ENCODE peak calls at places on chromosomes 6 and 20, in nine cellular contexts. L is choroid plexus epithelial cell; W is astrocyte of the spinal cord; D is CD8-positive, alpha-beta T cell; A is CD4-positive, alpha-beta T cell; O is fibroblast of lung; J is left ventricle myocardium inferior; Y is upper lobe of right lung; K is ascending aorta. V is an unnamed sample.

GRCh38 chr6:143007626-143008025 is 53.1 kb upstream of the AIG1 start:
- DNase-seq in L (peak), W (no peak), D (no peak), A (no peak), O (no peak), J (no peak), Y (no peak), K (no peak), V (no peak)

GRCh38 chr6:158644227-158645063 is at the start of gene DYNLT1:
- DNase-seq in L (peak), W (peak), D (peak), A (peak), O (peak), J (peak), Y (peak), K (peak), V (peak)

GRCh38 chr6:20661721-20662120 is 127.5 kb downstream of the CDKAL1 start:
- DNase-seq in L (peak), W (peak), D (no peak), A (no peak), O (peak), J (no peak), Y (no peak), K (no peak), V (no peak)

GRCh38 chr6:16752206-16752867 is 8.9 kb downstream of the ATXN1 start:
- DNase-seq in L (peak), W (peak), D (no peak), A (no peak), O (peak), J (no peak), Y (no peak), K (no peak), V (no peak)

GRCh38 chr20:51450221-51450712 is 92.3 kb downstream of the NFATC2 start:
- DNase-seq in L (no peak), W (no peak), D (no peak), A (no peak), O (no peak), J (no peak), Y (no peak), K (no peak), V (no peak)

GRCh38 chr6:30013296-30013922 is 47.7 kb upstream of the POLR1H start:
- DNase-seq in L (peak), W (no peak), D (peak), A (peak), O (no peak), J (no peak), Y (no peak), K (no peak), V (no peak)

GRCh38 chr6:26543953-26544352 is 5.8 kb downstream of the HMGN4 start:
- DNase-seq in L (peak), W (no peak), D (no peak), A (no peak), O (peak), J (no peak), Y (no peak), K (no peak), V (no peak)

GRCh38 chr6:63451238-63451637 is 121.0 kb upstream of the LOC128125822 start:
- DNase-seq in L (no peak), W (no peak), D (no peak), A (no peak), O (no peak), J (no peak), Y (no peak), K (no peak), V (no peak)

GRCh38 chr6:38244873-38245272 is 394.9 kb downstream of the BTBD9 start:
- DNase-seq in L (no peak), W (no peak), D (no peak), A (no peak), O (no peak), J (no peak), Y (no peak), K (no peak), V (no peak)

GRCh38 chr6:113830140-113830539 is 27.0 kb upstream of the MARCKS start:
- DNase-seq in L (no peak), W (no peak), D (no peak), A (no peak), O (no peak), J (no peak), Y (no peak), K (no peak), V (no peak)

GRCh38 chr20:49676581-49677291 is 36.9 kb downstream of the B4GALT5 start:
- DNase-seq in L (peak), W (peak), D (peak), A (peak), O (peak), J (no peak), Y (no peak), K (no peak), V (no peak)

GRCh38 chr6:42453027-42453648 is 1.4 kb upstream of the TRERF1 start:
- DNase-seq in L (peak), W (peak), D (peak), A (peak), O (peak), J (peak), Y (peak), K (peak), V (no peak)

GRCh38 chr6:117600008-117600743 is 2.1 kb downstream of the GOPC start:
- DNase-seq in L (peak), W (peak), D (no peak), A (no peak), O (peak), J (no peak), Y (no peak), K (no peak), V (no peak)

GRCh38 chr20:61118429-61119224 is 133.4 kb upstream of the CDH4 start:
- DNase-seq in L (no peak), W (peak), D (no peak), A (no peak), O (peak), J (no peak), Y (no peak), K (no peak), V (no peak)

GRCh38 chr6:43803783-43804549 is 34.0 kb downstream of the VEGFA start:
- DNase-seq in L (peak), W (no peak), D (no peak), A (no peak), O (no peak), J (no peak), Y (no peak), K (no peak), V (no peak)

GRCh38 chr6:38337819-38338465 is 301.8 kb downstream of the BTBD9 start:
- DNase-seq in L (peak), W (peak), D (no peak), A (no peak), O (peak), J (no peak), Y (no peak), K (no peak), V (no peak)

GRCh38 chr6:163860194-163861081 is 445.9 kb downstream of the QKI start:
- DNase-seq in L (peak), W (peak), D (no peak), A (no peak), O (peak), J (peak), Y (no peak), K (no peak), V (no peak)

GRCh38 chr6:129497591-129498555 is 212.1 kb downstream of the ARHGAP18 start:
- DNase-seq in L (peak), W (no peak), D (no peak), A (no peak), O (no peak), J (no peak), Y (no peak), K (no peak), V (no peak)

GRCh38 chr6:28657756-28658465 is 132.2 kb downstream of the GPX5 start:
- DNase-seq in L (peak), W (peak), D (peak), A (peak), O (peak), J (no peak), Y (no peak), K (no peak), V (peak)

GRCh38 chr6:16168858-16169257 is 40.0 kb downstream of the MYLIP start:
- DNase-seq in L (peak), W (peak), D (no peak), A (no peak), O (peak), J (no peak), Y (no peak), K (no peak), V (no peak)

GRCh38 chr6:65646494-65647035 is 60.5 kb downstream of the EYS start:
- DNase-seq in L (no peak), W (no peak), D (no peak), A (no peak), O (no peak), J (no peak), Y (no peak), K (no peak), V (no peak)

GRCh38 chr6:146857960-146858308 is 259.2 kb downstream of the ADGB start:
- DNase-seq in L (peak), W (no peak), D (no peak), A (no peak), O (no peak), J (no peak), Y (no peak), K (no peak), V (no peak)

GRCh38 chr6:77097940-77098339 is 365.4 kb downstream of the HTR1B start:
- DNase-seq in L (peak), W (no peak), D (no peak), A (no peak), O (no peak), J (no peak), Y (no peak), K (no peak), V (no peak)

GRCh38 chr6:35280903-35281302 is 16.7 kb upstream of the DEF6 start:
- DNase-seq in L (peak), W (no peak), D (no peak), A (no peak), O (no peak), J (no peak), Y (no peak), K (no peak), V (no peak)

DNA sequence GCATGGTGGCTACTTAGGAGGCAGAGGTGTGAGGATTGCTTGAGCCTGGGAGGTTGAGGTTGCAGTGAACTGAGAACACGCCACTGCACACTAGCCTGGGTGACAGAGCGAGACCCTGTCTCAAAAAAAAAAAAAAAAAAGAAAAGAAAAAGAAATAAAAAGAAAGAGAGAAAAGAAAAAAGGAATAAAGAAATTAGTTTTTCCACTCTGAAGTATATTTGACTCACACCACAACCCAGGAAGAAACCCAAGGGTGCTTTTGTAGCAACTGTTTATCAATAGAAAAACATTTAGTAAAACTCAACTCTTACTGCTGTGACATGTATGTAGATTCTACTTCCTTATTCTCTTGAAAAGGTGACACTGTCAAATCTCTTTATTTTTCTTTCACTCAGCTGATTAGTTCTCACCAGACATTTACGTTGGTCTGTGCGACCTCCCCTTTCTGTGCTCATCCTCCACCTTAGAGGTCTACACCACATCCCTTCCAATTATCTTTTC is 100.0 kb upstream of the SHLD1 start:
- DNase-seq in L (peak), W (no peak), D (no peak), A (no peak), O (no peak), J (no peak), Y (no peak), K (no peak), V (no peak)
- TF ChIP-seq CTCF in L (no peak), W (no peak), D (no peak), A (no peak), O (no peak), J (no peak), Y (no peak), K (no peak), V (no peak)

GRCh38 chr20:38429301-38429700 is 5.8 kb downstream of the SNHG17 start:
- DNase-seq in L (no peak), W (no peak), D (no peak), A (no peak), O (no peak), J (no peak), Y (no peak), K (no peak), V (no peak)

GRCh38 chr20:38432292-38432691 is 2.8 kb downstream of the SNHG17 start:
- DNase-seq in L (no peak), W (no peak), D (no peak), A (no peak), O (no peak), J (no peak), Y (no peak), K (no peak), V (no peak)

GRCh38 chr20:38433304-38433972 is 1.7 kb downstream of the SNHG17 start:
- DNase-seq in L (no peak), W (no peak), D (no peak), A (no peak), O (no peak), J (no peak), Y (no peak), K (no peak), V (no peak)

GRCh38 chr20:38428800-38429199 is 6.3 kb downstream of the SNHG17 start:
- DNase-seq in L (no peak), W (no peak), D (no peak), A (no peak), O (no peak), J (no peak), Y (no peak), K (no peak), V (no peak)

GRCh38 chr20:38430679-38431325 is 4.3 kb downstream of the SNHG17 start:
- DNase-seq in L (no peak), W (no peak), D (no peak), A (no peak), O (no peak), J (no peak), Y (no peak), K (no peak), V (no peak)
- TF ChIP-seq CTCF in L (no peak), W (no peak), D (no peak), A (no peak), O (no peak), J (no peak), Y (no peak), K (no peak), V (no peak)

DNA sequence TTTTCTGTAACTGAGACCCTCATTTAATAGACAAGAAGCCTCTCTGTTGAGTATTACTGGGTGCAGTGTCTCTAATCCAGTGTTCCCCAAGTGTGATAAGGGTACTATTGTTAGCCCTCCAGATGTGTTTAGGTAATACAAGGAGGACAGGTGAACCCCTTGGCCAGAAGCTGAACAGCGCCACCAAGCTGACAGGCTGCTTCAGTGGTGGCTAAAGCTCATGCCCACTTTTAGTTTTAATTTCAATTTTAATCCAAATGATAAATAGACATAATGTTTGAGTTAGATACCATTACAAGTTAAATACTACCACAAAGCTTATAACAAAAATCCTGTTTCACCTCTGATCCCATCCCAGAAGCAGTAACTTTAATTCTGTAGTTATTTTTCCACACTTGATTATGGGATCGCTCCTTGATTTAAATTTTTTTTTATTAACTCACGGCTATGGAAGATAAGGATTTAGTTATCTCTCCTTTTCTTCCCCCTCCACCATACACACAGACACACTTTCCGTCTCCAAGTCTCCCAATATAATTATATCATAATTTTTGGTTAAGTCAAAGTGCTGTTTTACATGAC is 8.3 kb upstream of the STK35 start:
- DNase-seq in L (no peak), W (no peak), D (peak), A (peak), O (peak), J (no peak), Y (no peak), K (no peak), V (no peak)
- TF ChIP-seq CTCF in L (peak), W (peak), D (peak), A (no peak), O (peak), J (peak), Y (peak), K (peak), V (no peak)

GRCh38 chr20:53376021-53376420 is 217.6 kb downstream of the ZNF217 start:
- DNase-seq in L (no peak), W (no peak), D (no peak), A (no peak), O (no peak), J (no peak), Y (no peak), K (no peak), V (no peak)

GRCh38 chr20:53386186-53386681 is 207.4 kb downstream of the ZNF217 start:
- DNase-seq in L (no peak), W (no peak), D (no peak), A (no peak), O (no peak), J (no peak), Y (no peak), K (no peak), V (no peak)

GRCh38 chr20:53384392-53384791 is 209.2 kb downstream of the ZNF217 start:
- DNase-seq in L (no peak), W (no peak), D (no peak), A (no peak), O (no peak), J (no peak), Y (no peak), K (no peak), V (no peak)

GRCh38 chr20:53382263-53382844 is 211.3 kb downstream of the ZNF217 start:
- DNase-seq in L (no peak), W (no peak), D (no peak), A (no peak), O (no peak), J (peak), Y (no peak), K (no peak), V (no peak)

GRCh38 chr20:53381568-53382262 is 211.9 kb downstream of the ZNF217 start:
- DNase-seq in L (no peak), W (no peak), D (no peak), A (no peak), O (no peak), J (no peak), Y (no peak), K (no peak), V (no peak)
- TF ChIP-seq CTCF in L (no peak), W (no peak), D (no peak), A (no peak), O (no peak), J (no peak), Y (no peak), K (no peak), V (no peak)

GRCh38 chr6:157457787-157458186 is 76.8 kb downstream of the ZDHHC14 start:
- DNase-seq in L (no peak), W (no peak), D (no peak), A (no peak), O (no peak), J (no peak), Y (no peak), K (no peak), V (no peak)

GRCh38 chr6:157459327-157459726 is 78.3 kb downstream of the ZDHHC14 start:
- DNase-seq in L (no peak), W (no peak), D (no peak), A (no peak), O (no peak), J (no peak), Y (no peak), K (no peak), V (no peak)

GRCh38 chr6:157462956-157463742 is 82.2 kb downstream of the ZDHHC14 start:
- DNase-seq in L (no peak), W (no peak), D (no peak), A (no peak), O (no peak), J (no peak), Y (no peak), K (no peak), V (no peak)

GRCh38 chr6:157460182-157460999 is 79.4 kb downstream of the ZDHHC14 start:
- DNase-seq in L (no peak), W (no peak), D (no peak), A (no peak), O (no peak), J (no peak), Y (no peak), K (no peak), V (no peak)

GRCh38 chr6:157461000-157461915 is 80.3 kb downstream of the ZDHHC14 start:
- DNase-seq in L (peak), W (peak), D (no peak), A (no peak), O (no peak), J (no peak), Y (no peak), K (no peak), V (no peak)
- TF ChIP-seq CTCF in L (no peak), W (no peak), D (no peak), A (no peak), O (no peak), J (no peak), Y (peak), K (no peak), V (no peak)

DNA sequence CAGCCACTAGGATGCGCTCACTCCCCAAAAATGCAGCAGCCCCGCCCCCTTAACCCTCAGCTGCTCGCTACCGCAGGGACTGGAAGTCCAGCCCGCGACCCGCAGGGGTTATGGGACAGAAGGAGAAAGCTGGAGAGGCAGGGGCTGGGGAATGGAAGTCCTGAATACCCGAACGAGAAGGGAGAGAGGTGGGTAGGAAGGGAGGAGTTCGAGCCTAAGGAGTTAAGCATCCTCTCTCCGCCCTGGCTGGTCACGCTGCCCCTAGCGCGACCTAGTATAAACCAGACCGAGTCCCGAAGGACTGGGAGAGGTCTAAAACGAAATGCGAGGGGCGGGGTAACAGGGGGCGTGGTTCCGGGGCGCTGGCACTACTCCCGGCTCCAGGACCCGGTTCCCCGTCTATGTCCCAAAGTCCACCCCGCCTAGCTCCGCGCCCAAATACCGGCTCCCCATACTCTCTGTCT is 448 bp upstream of the DDAH2 start:
- DNase-seq in L (peak), W (peak), D (peak), A (peak), O (peak), J (peak), Y (peak), K (peak), V (peak)
- TF ChIP-seq CTCF in L (no peak), W (peak), D (peak), A (peak), O (no peak), J (no peak), Y (no peak), K (no peak), V (no peak)

GRCh38 chr6:87364602-87365252 is 20.1 kb downstream of the C6orf163 start:
- DNase-seq in L (no peak), W (no peak), D (no peak), A (no peak), O (no peak), J (no peak), Y (no peak), K (no peak), V (no peak)
- TF ChIP-seq CTCF in L (no peak), W (no peak), D (no peak), A (no peak), O (no peak), J (no peak), Y (no peak), K (no peak), V (no peak)

GRCh38 chr6:5219292-5219691 is 41.5 kb downstream of the LYRM4 start:
- DNase-seq in L (no peak), W (no peak), D (no peak), A (no peak), O (no peak), J (no peak), Y (no peak), K (no peak), V (no peak)

GRCh38 chr6:5215181-5215580 is 45.6 kb downstream of the LYRM4 start:
- DNase-seq in L (no peak), W (peak), D (no peak), A (no peak), O (peak), J (no peak), Y (no peak), K (no peak), V (no peak)

GRCh38 chr6:5215799-5216198 is 45.0 kb downstream of the LYRM4 start:
- DNase-seq in L (no peak), W (no peak), D (no peak), A (no peak), O (no peak), J (no peak), Y (no peak), K (no peak), V (no peak)

GRCh38 chr6:5223309-5223708 is 37.4 kb downstream of the LYRM4 start:
- DNase-seq in L (no peak), W (no peak), D (no peak), A (no peak), O (no peak), J (no peak), Y (no peak), K (no peak), V (no peak)

DNA sequence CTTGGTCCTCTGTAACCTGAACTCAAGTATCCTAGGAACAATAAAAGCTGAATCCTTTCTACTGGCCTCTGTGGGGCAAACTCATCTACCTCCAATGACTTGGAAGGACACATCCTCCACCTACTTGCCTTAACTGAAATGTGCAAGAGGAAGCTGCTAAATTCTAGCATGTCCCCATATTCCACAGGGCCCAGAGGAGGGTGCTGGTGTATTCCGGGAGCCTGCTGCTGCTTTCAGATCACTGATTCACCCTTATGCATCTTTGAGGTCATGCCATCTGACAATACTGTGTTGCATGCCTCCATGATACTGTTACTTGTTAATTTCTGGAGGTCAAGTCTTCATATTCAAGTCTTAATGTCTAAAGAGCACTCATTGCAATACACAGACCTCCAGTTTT is 40.3 kb downstream of the LYRM4 start:
- DNase-seq in L (no peak), W (no peak), D (no peak), A (no peak), O (no peak), J (no peak), Y (no peak), K (no peak), V (no peak)
- TF ChIP-seq CTCF in L (no peak), W (no peak), D (no peak), A (no peak), O (no peak), J (no peak), Y (no peak), K (no peak), V (no peak)